ENCODE peak calls at places on chromosomes 3 and 15, in five cellular contexts. Q, R, O, Z and H are unnamed samples.

GRCh38 chr3:52204337-52205073 is 6.5 kb downstream of the ALAS1 start:
- DNase-seq in Q (no peak), R (peak; percentile 70), O (no peak), Z (no peak), H (no peak)

GRCh38 chr3:168024537-168024941 is 71.2 kb downstream of the GOLIM4 start:
- DNase-seq in Q (no peak), R (no peak), O (peak; percentile 90), Z (no peak), H (no peak)

GRCh38 chr3:114299421-114299820 is 5.6 kb downstream of the TIGIT start:
- DNase-seq in Q (no peak), R (no peak), O (no peak), Z (no peak), H (no peak)

GRCh38 chr3:186413615-186414415 is 51.8 kb upstream of the DGKG start:
- DNase-seq in Q (peak; percentile 81), R (peak; percentile 51), O (no peak), Z (peak; percentile 20), H (no peak)

GRCh38 chr3:66823532-66823931 is 174.6 kb upstream of the KBTBD8 start:
- DNase-seq in Q (no peak), R (peak; percentile 80), O (no peak), Z (no peak), H (no peak)

GRCh38 chr3:1632128-1632527 is 466.5 kb upstream of the CNTN4 start:
- DNase-seq in Q (no peak), R (no peak), O (no peak), Z (no peak), H (no peak)

GRCh38 chr3:40584625-40585189 is 59.9 kb downstream of the ZNF621 start:
- DNase-seq in Q (peak; percentile 91), R (peak; percentile 87), O (peak; percentile 42), Z (peak; percentile 74), H (peak; percentile 73)

GRCh38 chr3:5630396-5630795 is 442.9 kb downstream of the EDEM1 start:
- DNase-seq in Q (no peak), R (no peak), O (no peak), Z (no peak), H (no peak)

GRCh38 chr3:72899349-72899765 is 11.5 kb downstream of the GXYLT2 start:
- DNase-seq in Q (no peak), R (no peak), O (peak; percentile 66), Z (no peak), H (no peak)

GRCh38 chr3:79367066-79367465 is 400.7 kb downstream of the ROBO1 start:
- DNase-seq in Q (no peak), R (no peak), O (peak; percentile 81), Z (no peak), H (no peak)

GRCh38 chr15:84006467-84006866 is 229.1 kb upstream of the GOLGA6L4 start:
- DNase-seq in Q (no peak), R (no peak), O (no peak), Z (no peak), H (no peak)

GRCh38 chr15:31435256-31435781 is 108.7 kb downstream of the KLF13 start:
- DNase-seq in Q (peak; percentile 88), R (peak; percentile 70), O (peak; percentile 49), Z (peak; percentile 30), H (peak; percentile 64)

GRCh38 chr3:62374375-62374876 is 1.1 kb upstream of the FEZF2 start:
- DNase-seq in Q (no peak), R (no peak), O (peak; percentile 10), Z (peak; percentile 85), H (no peak)

GRCh38 chr15:73599934-73600333 is 33.3 kb downstream of the NPTN start:
- DNase-seq in Q (no peak), R (no peak), O (peak; percentile 19), Z (no peak), H (no peak)

GRCh38 chr3:11544413-11545181 is 99.1 kb downstream of the VGLL4 start:
- DNase-seq in Q (no peak), R (peak; percentile 44), O (peak; percentile 35), Z (no peak), H (no peak)

GRCh38 chr3:97391167-97391566 is 373.4 kb upstream of the ARL6 start:
- DNase-seq in Q (no peak), R (no peak), O (no peak), Z (no peak), H (no peak)

GRCh38 chr15:28992996-28993719 is 107.4 kb downstream of the APBA2 start:
- DNase-seq in Q (no peak), R (no peak), O (peak; percentile 48), Z (no peak), H (no peak)
- H3K27ac ChIP-seq in Q (no peak overlapping the region), R (no peak overlapping the region), O (no peak overlapping the region), Z (no peak overlapping the region), H (no peak overlapping the region)

GRCh38 chr3:150765949-150766720 is 3.2 kb upstream of the SIAH2 start:
- DNase-seq in Q (no peak), R (no peak), O (peak; percentile 90), Z (no peak), H (no peak)
- H3K4me1 ChIP-seq in Q (peaks cover under 1% of the 10 kb centered on the region), R (peaks cover 15% of the 10 kb centered on the region), O (peaks cover 19% of the 10 kb centered on the region), Z (no peaks in the 10 kb centered on the region), H (peaks cover 17% of the 10 kb centered on the region)

DNA sequence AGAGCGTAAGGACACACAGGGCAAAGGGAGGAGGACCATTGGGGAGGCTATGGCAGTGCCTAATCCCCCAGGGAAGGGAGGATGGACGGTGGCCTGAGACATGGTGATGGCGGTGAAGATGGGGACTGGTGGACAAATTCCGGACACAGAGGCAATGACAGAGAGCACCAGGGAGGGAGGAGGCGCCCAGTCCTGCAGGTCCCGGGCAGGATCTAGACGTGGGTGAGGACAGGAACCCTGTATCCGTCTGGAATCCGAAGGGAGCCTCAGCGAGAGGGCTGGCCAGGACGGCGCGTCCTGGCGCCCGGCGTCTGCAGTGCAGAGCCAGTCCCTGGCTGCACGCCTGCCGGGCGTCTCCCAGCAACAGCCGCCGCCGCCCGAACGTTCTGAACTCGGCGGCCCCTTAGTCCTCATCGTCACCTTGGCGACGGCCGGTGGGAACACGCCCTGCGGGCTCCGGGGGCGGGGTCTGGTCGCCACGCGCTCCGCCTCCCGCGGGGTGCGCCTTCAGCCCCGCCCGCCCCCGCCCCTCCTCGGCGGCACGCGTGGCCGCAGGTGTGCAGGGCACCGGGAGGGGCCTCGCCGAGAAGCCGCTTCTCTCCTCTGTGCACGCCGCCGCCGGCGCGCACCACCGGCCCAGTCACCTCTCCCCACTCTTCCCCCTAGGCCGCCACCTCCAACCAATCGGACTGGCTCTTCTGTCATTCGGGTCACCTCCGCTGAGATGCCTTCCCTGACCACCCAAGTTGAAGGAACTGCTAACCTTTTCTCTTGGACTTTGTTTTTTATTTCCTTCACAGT is 11.6 kb downstream of the XIRP1 start:
- DNase-seq in Q (peak; percentile 97), R (peak; percentile 97), O (peak; percentile 57), Z (peak; percentile 86), H (peak; percentile 85)
- H3K4me3 ChIP-seq in Q (peak overlapping the region; percentile 54), R (peak overlapping the region; percentile 42), O (peak overlapping the region; percentile 55), Z (peak overlapping the region; percentile 78), H (peak overlapping the region; percentile 44)

GRCh38 chr3:87468235-87468634 is 191.9 kb upstream of the POU1F1 start:
- DNase-seq in Q (no peak), R (no peak), O (no peak), Z (no peak), H (no peak)
- H3K27ac ChIP-seq in Q (no peak overlapping the region), R (no peak overlapping the region), O (no peak overlapping the region), Z (no peak overlapping the region), H (no peak overlapping the region)

GRCh38 chr3:16998236-16998923 is 113.6 kb downstream of the PLCL2 start:
- DNase-seq in Q (no peak), R (no peak), O (no peak), Z (no peak), H (no peak)

GRCh38 chr3:17006143-17006839 is 121.5 kb downstream of the PLCL2 start:
- DNase-seq in Q (no peak), R (no peak), O (no peak), Z (no peak), H (no peak)

GRCh38 chr3:16999871-17000270 is 115.1 kb downstream of the PLCL2 start:
- DNase-seq in Q (no peak), R (no peak), O (no peak), Z (no peak), H (no peak)

GRCh38 chr3:17003457-17003856 is 118.7 kb downstream of the PLCL2 start:
- DNase-seq in Q (no peak), R (no peak), O (no peak), Z (no peak), H (no peak)
- H3K4me1 ChIP-seq in Q (no peaks in the 10 kb centered on the region), R (no peaks in the 10 kb centered on the region), O (no peaks in the 10 kb centered on the region), Z (peaks cover 7% of the 10 kb centered on the region), H (peaks cover 31% of the 10 kb centered on the region)

GRCh38 chr3:184514151-184514490 is 47.5 kb upstream of the EPHB3 start:
- DNase-seq in Q (no peak), R (no peak), O (no peak), Z (no peak), H (no peak)
- H3K4me3 ChIP-seq in Q (peak overlapping the region; percentile 53), R (peak overlapping the region; percentile 41), O (no peak overlapping the region), Z (peak overlapping the region; percentile 72), H (no peak overlapping the region)

GRCh38 chr3:37668431-37668830 is 193.2 kb upstream of the CTDSPL start:
- DNase-seq in Q (peak; percentile 78), R (no peak), O (no peak), Z (no peak), H (no peak)
- H3K27ac ChIP-seq in Q (peak overlapping the region; percentile 44), R (peak overlapping the region; percentile 50), O (no peak overlapping the region), Z (no peak overlapping the region), H (no peak overlapping the region)